ENCODE peak calls at places on chromosome 10, in six cellular contexts. W is fibroblast of pulmonary artery, R is brain microvascular endothelial cell, X is astrocyte of the spinal cord, C is BJ, U is body of pancreas. P is an unnamed sample.
A peak's percentile ranks its signal among the peaks of the same experiment; 100 is the strongest.

GRCh38 chr10:110056822-110057221 is 49.0 kb downstream of the ADD3 start:
- DNase-seq in W (peak; percentile 51), C (peak; percentile 51), R (no peak), X (peak; percentile 59), U (no peak), P (peak; percentile 36)

GRCh38 chr10:44960098-44960480 is 487 bp downstream of the RASSF4 start:
- DNase-seq in C (no peak), W (no peak), R (no peak), U (no peak), X (no peak), P (no peak)

GRCh38 chr10:89887406-89887805 is 186.0 kb downstream of the KIF20B start:
- DNase-seq in C (no peak), W (no peak), X (no peak), R (no peak), U (no peak), P (no peak)

GRCh38 chr10:117778241-117778640 is 235.7 kb downstream of the EMX2 start:
- DNase-seq in U (no peak), W (no peak), C (no peak), X (no peak), R (no peak), P (no peak)

GRCh38 chr10:31940839-31941653 is 12.4 kb upstream of the ARHGAP12 start:
- DNase-seq in X (peak; percentile 94), R (peak; percentile 98), C (peak; percentile 91), U (peak; percentile 33), W (peak; percentile 88), P (peak; percentile 79)

GRCh38 chr10:93695720-93696119 is 6.7 kb downstream of the FRA10AC1 start:
- DNase-seq in R (no peak), W (no peak), C (no peak), U (no peak), X (no peak), P (no peak)

GRCh38 chr10:75530337-75530736 is 98.9 kb downstream of the LRMDA start:
- DNase-seq in C (no peak), X (peak; percentile 75), R (no peak), W (peak; percentile 35), U (no peak), P (no peak)

GRCh38 chr10:77548157-77548556 is 89.5 kb downstream of the KCNMA1 start:
- DNase-seq in W (no peak), U (no peak), R (no peak), X (no peak), C (no peak), P (no peak)

GRCh38 chr10:30803901-30804322 is 174.4 kb upstream of the LYZL2 start:
- DNase-seq in W (peak; percentile 89), X (peak; percentile 77), R (no peak), C (peak; percentile 75), U (no peak), P (no peak)

GRCh38 chr10:133156674-133157579 is 3.1 kb upstream of the KNDC1 start:
- DNase-seq in X (no peak), W (peak; percentile 10), R (no peak), U (no peak), C (no peak), P (no peak)

GRCh38 chr10:79328737-79329504 is 18.3 kb upstream of the PPIF start:
- DNase-seq in W (no peak), U (no peak), C (no peak), R (peak; percentile 14), X (no peak), P (no peak)

GRCh38 chr10:73902351-73902750 is 8.6 kb upstream of the PLAU start:
- DNase-seq in W (no peak), C (no peak), R (no peak), U (no peak), X (no peak), P (no peak)

GRCh38 chr10:62852961-62853702 is 37.0 kb upstream of the EGR2 start:
- DNase-seq in W (no peak), R (no peak), U (no peak), X (no peak), C (no peak), P (no peak)

GRCh38 chr10:62616885-62617635 is 187.5 kb upstream of the ADO start:
- DNase-seq in X (no peak), R (no peak), C (no peak), W (no peak), U (no peak), P (no peak)

GRCh38 chr10:69696073-69696731 is 66.2 kb downstream of the FAM241B start:
- DNase-seq in U (no peak), X (peak; percentile 85), R (peak; percentile 92), W (peak; percentile 91), C (peak; percentile 93), P (peak; percentile 79)

GRCh38 chr10:18455086-18455884 is 196.1 kb downstream of the NSUN6 start:
- DNase-seq in R (no peak), U (no peak), C (no peak), X (no peak), W (no peak), P (no peak)

GRCh38 chr10:32379314-32379949 is 32.5 kb upstream of the EPC1 start:
- DNase-seq in X (peak; percentile 79), C (peak; percentile 15), U (no peak), R (peak; percentile 59), W (peak; percentile 75), P (no peak)

GRCh38 chr10:30862486-30862885 is 169.2 kb downstream of the ZNF438 start:
- DNase-seq in U (no peak), R (no peak), W (peak; percentile 93), X (peak; percentile 48), C (peak; percentile 46), P (peak; percentile 26)

GRCh38 chr10:49569031-49569765 is 30.3 kb upstream of the ERCC6 start:
- DNase-seq in R (peak; percentile 24), C (peak; percentile 57), X (peak; percentile 48), U (no peak), W (peak; percentile 84), P (no peak)

GRCh38 chr10:125107166-125107949 is 53.0 kb downstream of the CTBP2 start:
- DNase-seq in X (no peak), R (no peak), C (no peak), W (peak; percentile 38), U (peak; percentile 61), P (no peak)

GRCh38 chr10:115093776-115094361 is 704 bp downstream of the ATRNL1 start:
- DNase-seq in C (no peak), W (no peak), X (no peak), U (peak; percentile 37), R (no peak), P (no peak)

GRCh38 chr10:6987536-6987945 is 407.5 kb upstream of the PRKCQ start:
- DNase-seq in C (no peak), R (no peak), U (no peak), X (no peak), W (no peak), P (no peak)

GRCh38 chr10:74994714-74995308 is 116.6 kb upstream of the SAMD8 start:
- DNase-seq in C (no peak), U (no peak), R (no peak), X (no peak), W (no peak), P (no peak)

GRCh38 chr10:80460399-80461207 is 6.5 kb downstream of the TSPAN14 start:
- DNase-seq in R (no peak), C (no peak), U (peak; percentile 89), X (peak; percentile 65), W (peak; percentile 61), P (no peak)

GRCh38 chr10:82796510-82796909 is 921.5 kb downstream of the NRG3 start:
- DNase-seq in R (no peak), C (no peak), U (no peak), X (peak; percentile 22), W (peak; percentile 27), P (no peak)
- TF ChIP-seq CTCF in R (peak; percentile 23), C (peak; percentile 44), U (peak; percentile 39), X (peak; percentile 37), W (peak; percentile 43), P (no peak)

DNA sequence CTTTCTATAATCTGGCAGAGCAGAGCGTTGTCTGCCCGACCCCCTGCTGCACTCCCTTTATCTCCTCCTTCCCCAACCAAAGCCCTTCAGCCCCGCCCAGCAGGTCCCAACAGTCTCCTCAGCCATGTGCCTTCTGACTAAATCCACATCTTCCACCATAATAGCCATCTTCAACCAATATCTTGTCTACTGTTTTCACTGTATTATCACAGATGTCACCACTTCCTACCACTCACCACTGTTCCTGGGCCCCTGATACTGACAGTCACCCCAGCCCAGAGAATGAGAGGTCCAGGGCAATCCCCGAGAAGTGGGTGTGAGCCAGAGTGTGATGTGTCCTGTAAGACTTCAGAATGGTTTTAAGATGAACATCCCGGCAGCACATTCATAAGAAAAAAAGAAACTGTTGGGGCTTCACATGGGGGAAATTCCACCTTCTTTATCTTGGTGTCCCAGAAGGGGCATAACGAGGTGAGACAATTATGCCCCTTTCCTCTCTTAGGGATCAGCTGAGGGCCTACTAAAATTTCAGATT is 25.3 kb downstream of the CCDC6 start:
- DNase-seq in C (no peak), X (no peak), U (no peak), R (no peak), W (no peak), P (no peak)
- H3K4me3 ChIP-seq in C (no peak overlapping the region), X (no peak overlapping the region), U (no peak overlapping the region), R (no peak overlapping the region), W (no peak overlapping the region), P (no peak overlapping the region)

DNA sequence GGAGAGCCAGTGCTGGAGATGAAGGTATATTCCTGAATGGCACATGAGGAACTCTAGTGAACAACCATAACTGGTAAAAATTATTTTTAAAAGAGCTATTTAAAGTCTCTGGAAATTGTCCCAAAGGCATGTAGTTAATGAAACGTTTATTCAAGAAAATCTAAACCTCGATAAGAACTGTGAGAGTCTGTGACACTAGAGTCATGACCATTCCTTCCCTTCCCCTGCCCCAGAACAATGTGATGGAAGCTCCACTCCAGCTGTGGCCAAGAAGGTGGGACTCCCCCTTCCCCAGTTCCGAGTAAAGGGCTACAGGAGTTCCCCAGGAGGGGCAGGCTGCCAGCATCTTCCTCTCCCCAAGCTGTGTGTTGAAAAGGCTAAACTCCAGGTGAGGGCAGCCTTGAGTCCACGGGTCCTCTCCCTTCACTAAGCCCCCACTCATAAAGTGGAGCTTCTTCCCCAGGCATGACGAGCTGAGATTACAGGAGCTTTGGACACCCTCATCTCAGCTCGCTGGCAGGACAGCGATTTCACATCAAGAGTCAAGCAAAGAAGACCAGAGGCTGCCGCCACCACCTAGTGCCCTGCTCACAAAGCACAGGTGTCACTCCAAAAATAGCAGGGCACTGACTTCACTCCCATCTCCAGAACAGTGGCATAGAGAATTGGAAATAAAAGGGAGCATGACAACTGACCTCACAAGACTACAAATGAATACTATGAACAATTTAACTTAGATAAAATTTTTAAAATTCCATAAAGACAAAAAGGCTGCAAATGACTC is 68.5 kb downstream of the NHLRC2 start:
- DNase-seq in X (no peak), U (no peak), W (no peak), C (no peak), R (no peak), P (no peak)
- TF ChIP-seq CTCF in X (no peak), U (peak; percentile 14), W (no peak), C (no peak), R (peak; percentile 14), P (no peak)

GRCh38 chr10:104642001-104642270 is 846 bp downstream of the SORCS3 start:
- DNase-seq in R (no peak), W (no peak), U (no peak), C (no peak), X (no peak), P (no peak)

GRCh38 chr10:104638861-104639594 is 2.1 kb upstream of the SORCS3 start:
- DNase-seq in U (no peak), R (no peak), C (no peak), W (no peak), X (no peak), P (no peak)

GRCh38 chr10:104640339-104641149 is 546 bp upstream of the SORCS3 start:
- DNase-seq in X (peak; percentile 14), R (no peak), W (no peak), C (no peak), U (no peak), P (no peak)

GRCh38 chr10:104641150-104642000 is at the start of gene SORCS3:
- DNase-seq in X (peak; percentile 3), U (no peak), C (no peak), W (no peak), R (no peak), P (no peak)

GRCh38 chr10:104639595-104640338 is 1.3 kb upstream of the SORCS3 start:
- DNase-seq in X (no peak), U (no peak), C (no peak), W (no peak), R (no peak), P (no peak)
- H3K4me3 ChIP-seq in X (no peak overlapping the region), U (no peak overlapping the region), C (no peak overlapping the region), W (no peak overlapping the region), R (no peak overlapping the region), P (no peak overlapping the region)

P was measured in AG04449.